ENCODE peak calls at places on chromosomes 11 and 22, in eight cellular contexts. E, P, Z, H, X, K, C and Y are unnamed samples.

GRCh38 chr11:13238879-13239514 is 38.6 kb upstream of the BMAL1 start:
- DNase-seq in E (peak; percentile 5), H (peak; percentile 20), X (peak; percentile 26), P (peak; percentile 40), K (peak; percentile 15), Z (peak; percentile 44), C (peak; percentile 52), Y (no peak)

GRCh38 chr11:66556086-66556485 is 9.4 kb downstream of the ACTN3 start:
- DNase-seq in H (no peak), C (no peak), X (no peak), K (no peak), E (no peak), Z (no peak), P (no peak), Y (no peak)

GRCh38 chr11:1448882-1449281 is 37.7 kb downstream of the MOB2 start:
- DNase-seq in K (no peak), E (no peak), H (no peak), C (no peak), X (no peak), Z (no peak), P (no peak), Y (no peak)

GRCh38 chr22:18152519-18152918 is 2.5 kb downstream of the USP18 start:
- DNase-seq in H (no peak), P (no peak), K (no peak), X (no peak), E (no peak), Z (peak; percentile 13), C (no peak), Y (no peak)

GRCh38 chr11:133078591-133079179 is 453.6 kb downstream of the OPCML start:
- DNase-seq in C (peak; percentile 63), P (no peak), Z (no peak), X (no peak), E (peak; percentile 42), K (peak; percentile 27), H (no peak), Y (no peak)

GRCh38 chr11:19441288-19441687 is 200.5 kb upstream of the E2F8 start:
- DNase-seq in P (no peak), K (no peak), C (no peak), E (no peak), H (no peak), X (no peak), Z (no peak), Y (no peak)

GRCh38 chr11:20112291-20113146 is 47.8 kb downstream of the DBX1 start:
- DNase-seq in C (peak; percentile 46), Z (no peak), K (peak; percentile 93), E (peak; percentile 56), P (no peak), H (no peak), X (no peak), Y (no peak)

GRCh38 chr11:115269193-115269592 is 235.0 kb downstream of the CADM1 start:
- DNase-seq in K (no peak), H (no peak), X (no peak), C (no peak), Z (no peak), E (no peak), P (no peak), Y (no peak)

GRCh38 chr22:22830957-22831688 is 56.5 kb upstream of the IGLL5 start:
- DNase-seq in H (no peak), E (no peak), Z (no peak), C (no peak), P (no peak), K (no peak), X (no peak), Y (no peak)

GRCh38 chr22:32823024-32823730 is 21.7 kb downstream of the TIMP3 start:
- DNase-seq in C (peak; percentile 70), E (no peak), H (no peak), K (no peak), Z (no peak), X (no peak), P (no peak), Y (no peak)

GRCh38 chr22:27650572-27650971 is 151.0 kb downstream of the MN1 start:
- DNase-seq in H (no peak), X (no peak), C (no peak), E (no peak), P (no peak), Z (no peak), K (no peak), Y (no peak)

GRCh38 chr11:31812392-31813241 is 1.5 kb upstream of the PAX6 start:
- DNase-seq in H (no peak), C (peak; percentile 20), X (no peak), Z (no peak), E (no peak), K (no peak), P (no peak), Y (peak; percentile 27)

GRCh38 chr11:64060861-64061444 is 25.2 kb downstream of the FLRT1 start:
- DNase-seq in X (no peak), P (peak; percentile 29), K (peak; percentile 80), C (peak; percentile 91), Z (peak; percentile 30), E (peak; percentile 56), H (peak; percentile 8), Y (peak; percentile 95)

GRCh38 chr11:118689503-118689851 is 10.0 kb upstream of the TREH start:
- DNase-seq in K (no peak), E (no peak), P (no peak), C (no peak), X (no peak), H (no peak), Z (no peak), Y (no peak)

GRCh38 chr11:124629961-124630360 is 7.3 kb downstream of the TBRG1 start:
- DNase-seq in Z (no peak), X (no peak), P (no peak), C (no peak), E (no peak), K (no peak), H (no peak), Y (no peak)

GRCh38 chr11:1041471-1041870 is 5.0 kb upstream of the MUC6 start:
- DNase-seq in H (no peak), Z (no peak), P (no peak), X (no peak), C (no peak), E (no peak), K (no peak), Y (no peak)

GRCh38 chr22:35838849-35839646 is 121.4 kb downstream of the APOL5 start:
- DNase-seq in P (no peak), K (peak; percentile 34), H (no peak), Z (no peak), C (peak; percentile 31), X (no peak), E (no peak), Y (no peak)

GRCh38 chr11:16596231-16596630 is 142.2 kb upstream of the C11orf58 start:
- DNase-seq in H (no peak), Z (no peak), E (no peak), C (no peak), P (no peak), X (no peak), K (no peak), Y (no peak)

GRCh38 chr11:47361419-47361818 is 8.9 kb upstream of the MYBPC3 start:
- DNase-seq in K (no peak), X (no peak), Z (no peak), E (no peak), H (no peak), P (no peak), C (no peak), Y (no peak)

GRCh38 chr22:37639771-37640590 is 512 bp downstream of the SH3BP1 start:
- DNase-seq in P (no peak), C (no peak), Z (no peak), X (no peak), E (no peak), K (no peak), H (no peak), Y (no peak)

GRCh38 chr11:83087035-83087434 is 15.3 kb upstream of the RAB30 start:
- DNase-seq in C (no peak), H (no peak), E (no peak), Z (no peak), P (no peak), K (no peak), X (no peak), Y (no peak)

GRCh38 chr22:48531108-48531507 is 1296.6 kb downstream of the BRD1 start:
- DNase-seq in Z (no peak), P (no peak), H (no peak), K (no peak), X (no peak), C (no peak), E (no peak), Y (no peak)

GRCh38 chr11:92154611-92155010 is 70.0 kb upstream of the FAT3 start:
- DNase-seq in P (no peak), H (no peak), X (no peak), K (no peak), Z (no peak), E (no peak), C (no peak), Y (no peak)

GRCh38 chr11:126834149-126834548 is 166.4 kb downstream of the KIRREL3 start:
- DNase-seq in Z (no peak), P (no peak), K (peak; percentile 59), H (no peak), X (no peak), C (no peak), E (no peak), Y (no peak)

GRCh38 chr11:2205214-2205770 is 33.7 kb upstream of the TH start:
- DNase-seq in E (no peak), H (no peak), K (no peak), C (no peak), X (no peak), P (no peak), Z (no peak), Y (no peak)

GRCh38 chr11:2164861-2165555 is 4.0 kb upstream of the INS start:
- DNase-seq in Z (no peak), K (no peak), E (no peak), X (no peak), C (no peak), P (no peak), H (no peak), Y (no peak)

GRCh38 chr22:49853981-49854791 is 542 bp downstream of the ZBED4 start:
- DNase-seq in H (no peak), K (no peak), P (no peak), Z (no peak), X (no peak), E (no peak), C (peak; percentile 37), Y (no peak)

GRCh38 chr11:15157181-15157580 is 42.5 kb downstream of the INSC start:
- DNase-seq in E (no peak), Z (no peak), X (no peak), C (no peak), K (peak; percentile 37), H (no peak), P (no peak), Y (no peak)

GRCh38 chr22:33519974-33520903 is 400.0 kb downstream of the LARGE1 start:
- DNase-seq in P (no peak), C (no peak), H (no peak), K (no peak), X (no peak), E (no peak), Z (no peak), Y (no peak)

GRCh38 chr11:74403607-74404006 is 5.4 kb upstream of the PGM2L1 start:
- DNase-seq in C (no peak), K (no peak), H (no peak), P (no peak), X (no peak), E (no peak), Z (no peak), Y (no peak)

GRCh38 chr11:12207384-12208150 is 97.2 kb downstream of the MICAL2 start:
- DNase-seq in C (no peak), K (no peak), X (no peak), Z (no peak), P (peak; percentile 56), E (no peak), H (no peak), Y (no peak)

GRCh38 chr22:20520093-20520511 is 12.7 kb downstream of the MED15 start:
- DNase-seq in P (no peak), E (no peak), C (no peak), X (no peak), H (no peak), K (no peak), Z (no peak), Y (no peak)

GRCh38 chr11:8608646-8609045 is 14.6 kb upstream of the STK33 start:
- DNase-seq in K (no peak), E (no peak), P (no peak), X (no peak), H (no peak), Z (no peak), C (no peak), Y (no peak)

GRCh38 chr11:86800076-86800955 is at the start of gene PRSS23:
- DNase-seq in E (no peak), P (no peak), Z (no peak), C (peak; percentile 76), K (peak; percentile 74), X (no peak), H (no peak), Y (peak; percentile 44)